ENCODE peak calls at places on chromosomes 2 and 18, in four cellular contexts. K is chondrocyte, E is cardiac fibroblast, W is lung. N is an unnamed sample.

GRCh38 chr2:11446733-11447248 is 19.2 kb downstream of the E2F6 start:
- DNase-seq in E (peak; percentile 80), W (peak; percentile 46), K (no peak), N (peak; percentile 83)

GRCh38 chr2:219552382-219553167 is 8.7 kb downstream of the TMEM198 start:
- DNase-seq in E (peak; percentile 83), W (peak; percentile 84), K (peak; percentile 93), N (peak; percentile 77)

GRCh38 chr2:240387669-240388358 is 47.6 kb upstream of the GPC1 start:
- DNase-seq in E (peak; percentile 97), W (peak; percentile 46), K (peak; percentile 91), N (peak; percentile 92)

GRCh38 chr18:7609617-7610016 is 42.5 kb downstream of the PTPRM start:
- DNase-seq in E (no peak), K (no peak), W (no peak), N (no peak)

GRCh38 chr2:215529271-215529670 is 93.4 kb upstream of the FN1 start:
- DNase-seq in K (no peak), W (no peak), E (peak; percentile 82), N (peak; percentile 89)

GRCh38 chr2:38778686-38779082 is 674 bp downstream of the GEMIN6 start:
- DNase-seq in W (no peak), K (no peak), E (no peak), N (no peak)

GRCh38 chr2:100620481-100620880 is 57.7 kb downstream of the PDCL3 start:
- DNase-seq in K (no peak), E (no peak), W (no peak), N (no peak)

GRCh38 chr2:241099246-241099645 is 2.8 kb downstream of the MTERF4 start:
- DNase-seq in E (no peak), K (no peak), W (no peak), N (no peak)

GRCh38 chr2:237191693-237192076 is 106.0 kb downstream of the COPS8 start:
- DNase-seq in W (no peak), K (no peak), E (no peak), N (no peak)

GRCh38 chr2:133732982-133733670 is 164.9 kb upstream of the NCKAP5 start:
- DNase-seq in E (no peak), W (no peak), K (no peak), N (no peak)

GRCh38 chr2:79855264-79856006 is 342.6 kb downstream of the CTNNA2 start:
- DNase-seq in W (no peak), E (no peak), K (no peak), N (peak; percentile 8)

GRCh38 chr2:3656762-3657691 is 973 bp upstream of the ALLC start:
- DNase-seq in E (no peak), K (peak; percentile 60), W (no peak), N (peak; percentile 74)

GRCh38 chr2:45743531-45744391 is 92.3 kb downstream of the PRKCE start:
- DNase-seq in K (no peak), W (peak; percentile 35), E (peak; percentile 71), N (peak; percentile 65)

GRCh38 chr2:65256088-65256487 is 28.5 kb downstream of the ACTR2 start:
- DNase-seq in K (no peak), E (no peak), W (no peak), N (peak; percentile 22)
- TF ChIP-seq CTCF in K (peak; percentile 75), E (no peak), W (no peak), N (peak; percentile 27)

GRCh38 chr2:239193925-239194687 is 206.7 kb downstream of the HDAC4 start:
- DNase-seq in K (peak; percentile 50), E (no peak), W (no peak), N (peak; percentile 31)
- TF ChIP-seq CTCF in K (peak; percentile 25), E (no peak), W (no peak), N (peak; percentile 52)

DNA sequence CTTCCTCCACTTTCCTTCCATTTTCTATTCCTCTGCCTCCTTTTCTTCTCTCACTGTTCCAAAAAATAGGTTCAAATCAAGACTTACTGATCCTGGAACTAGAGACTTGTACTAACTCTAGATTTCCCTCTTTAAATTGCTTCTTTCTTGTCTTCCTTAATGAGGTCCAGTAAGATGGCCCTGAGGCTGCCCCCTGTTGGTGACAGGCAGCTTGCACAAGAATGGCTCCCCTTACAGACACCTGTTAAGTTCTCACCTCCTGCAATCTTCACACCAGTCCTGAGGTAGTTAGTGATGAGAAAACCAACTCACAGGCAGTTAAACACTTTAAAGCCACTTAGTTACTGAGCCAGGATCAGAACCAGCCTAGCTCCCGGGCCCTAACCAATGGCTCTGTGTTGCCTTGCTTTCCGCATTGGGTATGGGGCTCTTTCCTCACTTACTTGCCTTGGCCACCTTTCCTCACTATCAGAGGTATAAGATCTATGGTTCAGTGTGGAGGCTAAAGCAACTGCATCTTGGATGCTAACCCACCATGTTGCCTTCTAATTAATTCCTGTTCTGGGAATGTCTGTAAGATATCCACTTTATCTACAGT is 130.6 kb downstream of the AKAIN1 start:
- DNase-seq in W (no peak), K (no peak), E (no peak), N (no peak)
- TF ChIP-seq CTCF in W (no peak), K (peak; percentile 44), E (no peak), N (no peak)

GRCh38 chr2:29238497-29238896 is 123.3 kb downstream of the CLIP4 start:
- DNase-seq in E (peak; percentile 33), K (no peak), W (no peak), N (peak; percentile 70)
- TF ChIP-seq CTCF in E (peak; percentile 97), K (peak; percentile 77), W (no peak), N (peak; percentile 96)

GRCh38 chr2:21930224-21930623 is 806.5 kb downstream of the TDRD15 start:
- DNase-seq in E (no peak), K (no peak), W (no peak), N (no peak)

GRCh38 chr2:21924640-21925285 is 801.0 kb downstream of the TDRD15 start:
- DNase-seq in W (no peak), E (no peak), K (no peak), N (peak; percentile 4)

DNA sequence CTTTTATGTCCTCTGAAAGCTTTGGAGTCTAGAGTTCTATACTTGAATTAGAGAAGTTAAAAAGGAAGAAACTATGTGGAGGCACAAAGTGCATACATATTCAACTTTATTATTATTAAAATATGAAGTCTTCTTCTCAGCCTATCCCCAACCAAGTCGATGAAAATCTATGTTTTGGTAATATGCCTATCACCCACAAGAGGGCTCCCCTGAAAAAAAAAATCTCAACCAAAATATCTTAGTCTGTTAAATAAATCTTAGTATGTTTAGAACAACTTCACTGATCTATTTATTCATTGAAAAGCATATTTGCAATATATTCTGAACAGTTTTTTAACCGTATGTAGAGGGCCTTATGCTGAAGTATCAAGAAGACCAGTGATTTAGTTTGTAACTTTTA is 804.5 kb downstream of the TDRD15 start:
- DNase-seq in K (no peak), W (no peak), E (no peak), N (peak; percentile 12)
- TF ChIP-seq CTCF in K (peak; percentile 35), W (no peak), E (peak; percentile 13), N (peak; percentile 33)